ENCODE peak calls at places on chromosomes 12 and 14, in nine cellular contexts. One of them, this sample, is unnamed.

GRCh38 chr14:68137704-68138619 is 318.4 kb downstream of the RAD51B start:
- DNase-seq in GM12892: no peak
- DNase-seq in NB4: peak; percentile 17
- DNase-seq in neuronal stem cell: peak; percentile 82
- DNase-seq in amygdala: no peak
- DNase-seq in H9: peak; percentile 96
- DNase-seq in DMS153: no peak
- DNase-seq in NK-92 treated with Interleukin-12 subunit alpha and Interleukin-12 subunit beta, amount 100 ng/mL, for 24 hours: no peak
- DNase-seq in GDM1: no peak
- DNase-seq in this sample: no peak

GRCh38 chr12:124759841-124760508 is 103.7 kb downstream of the SCARB1 start:
- DNase-seq in amygdala: no peak
- DNase-seq in GM12892: no peak
- DNase-seq in NK-92 treated with Interleukin-12 subunit alpha and Interleukin-12 subunit beta, amount 100 ng/mL, for 24 hours: no peak
- DNase-seq in neuronal stem cell: no peak
- DNase-seq in DMS153: no peak
- DNase-seq in GDM1: peak; percentile 32
- DNase-seq in H9: no peak
- DNase-seq in NB4: no peak
- DNase-seq in this sample: peak; percentile 50

GRCh38 chr14:73293782-73294781 is 56.8 kb downstream of the PAPLN start:
- DNase-seq in NB4: no peak
- DNase-seq in GDM1: no peak
- DNase-seq in GM12892: no peak
- DNase-seq in H9: no peak
- DNase-seq in NK-92 treated with Interleukin-12 subunit alpha and Interleukin-12 subunit beta, amount 100 ng/mL, for 24 hours: no peak
- DNase-seq in amygdala: no peak
- DNase-seq in DMS153: no peak
- DNase-seq in neuronal stem cell: no peak
- DNase-seq in this sample: no peak

GRCh38 chr12:48824112-48824511 is 5.8 kb downstream of the CACNB3 start:
- DNase-seq in amygdala: no peak
- DNase-seq in H9: peak; percentile 92
- DNase-seq in neuronal stem cell: no peak
- DNase-seq in GDM1: no peak
- DNase-seq in NK-92 treated with Interleukin-12 subunit alpha and Interleukin-12 subunit beta, amount 100 ng/mL, for 24 hours: no peak
- DNase-seq in DMS153: no peak
- DNase-seq in NB4: no peak
- DNase-seq in GM12892: peak; percentile 38
- DNase-seq in this sample: no peak

GRCh38 chr12:124411291-124411878 is 116.5 kb downstream of the RFLNA start:
- DNase-seq in GDM1: no peak
- DNase-seq in H9: no peak
- DNase-seq in neuronal stem cell: no peak
- DNase-seq in NK-92 treated with Interleukin-12 subunit alpha and Interleukin-12 subunit beta, amount 100 ng/mL, for 24 hours: no peak
- DNase-seq in NB4: no peak
- DNase-seq in DMS153: no peak
- DNase-seq in amygdala: no peak
- DNase-seq in GM12892: no peak
- DNase-seq in this sample: no peak

GRCh38 chr14:51818748-51819386 is 41.5 kb upstream of the GNG2 start:
- DNase-seq in GDM1: no peak
- DNase-seq in DMS153: peak; percentile 49
- DNase-seq in NK-92 treated with Interleukin-12 subunit alpha and Interleukin-12 subunit beta, amount 100 ng/mL, for 24 hours: no peak
- DNase-seq in GM12892: no peak
- DNase-seq in amygdala: no peak
- DNase-seq in NB4: no peak
- DNase-seq in H9: no peak
- DNase-seq in neuronal stem cell: no peak
- DNase-seq in this sample: no peak

GRCh38 chr14:36070056-36071043 is 106.2 kb downstream of the PTCSC3 start:
- DNase-seq in H9: peak; percentile 78
- DNase-seq in GM12892: no peak
- DNase-seq in GDM1: peak; percentile 25
- DNase-seq in DMS153: peak; percentile 74
- DNase-seq in amygdala: peak; percentile 2
- DNase-seq in neuronal stem cell: peak; percentile 56
- DNase-seq in NK-92 treated with Interleukin-12 subunit alpha and Interleukin-12 subunit beta, amount 100 ng/mL, for 24 hours: peak; percentile 28
- DNase-seq in NB4: peak; percentile 63
- DNase-seq in this sample: peak; percentile 24

GRCh38 chr12:304815-305214 is 42.2 kb upstream of the SLC6A13 start:
- DNase-seq in GM12892: no peak
- DNase-seq in NB4: no peak
- DNase-seq in DMS153: no peak
- DNase-seq in neuronal stem cell: no peak
- DNase-seq in amygdala: no peak
- DNase-seq in GDM1: no peak
- DNase-seq in NK-92 treated with Interleukin-12 subunit alpha and Interleukin-12 subunit beta, amount 100 ng/mL, for 24 hours: no peak
- DNase-seq in H9: no peak
- DNase-seq in this sample: no peak

GRCh38 chr12:76399040-76399439 is 50.8 kb upstream of the BBS10 start:
- DNase-seq in neuronal stem cell: no peak
- DNase-seq in DMS153: no peak
- DNase-seq in GM12892: no peak
- DNase-seq in NK-92 treated with Interleukin-12 subunit alpha and Interleukin-12 subunit beta, amount 100 ng/mL, for 24 hours: no peak
- DNase-seq in H9: no peak
- DNase-seq in amygdala: no peak
- DNase-seq in NB4: no peak
- DNase-seq in GDM1: no peak
- DNase-seq in this sample: no peak

GRCh38 chr12:43893670-43894069 is 57.8 kb downstream of the TMEM117 start:
- DNase-seq in H9: no peak
- DNase-seq in NK-92 treated with Interleukin-12 subunit alpha and Interleukin-12 subunit beta, amount 100 ng/mL, for 24 hours: no peak
- DNase-seq in DMS153: no peak
- DNase-seq in GDM1: no peak
- DNase-seq in neuronal stem cell: no peak
- DNase-seq in GM12892: no peak
- DNase-seq in amygdala: no peak
- DNase-seq in NB4: no peak
- DNase-seq in this sample: no peak

GRCh38 chr14:70567791-70568190 is 32.7 kb downstream of the MED6 start:
- DNase-seq in H9: peak; percentile 68
- DNase-seq in GM12892: no peak
- DNase-seq in neuronal stem cell: no peak
- DNase-seq in DMS153: peak; percentile 18
- DNase-seq in NB4: peak; percentile 54
- DNase-seq in NK-92 treated with Interleukin-12 subunit alpha and Interleukin-12 subunit beta, amount 100 ng/mL, for 24 hours: no peak
- DNase-seq in amygdala: no peak
- DNase-seq in GDM1: peak; percentile 5
- DNase-seq in this sample: no peak

GRCh38 chr14:95065411-95065810 is 91.9 kb downstream of the DICER1 start:
- DNase-seq in GDM1: no peak
- DNase-seq in DMS153: no peak
- DNase-seq in NB4: no peak
- DNase-seq in amygdala: no peak
- DNase-seq in NK-92 treated with Interleukin-12 subunit alpha and Interleukin-12 subunit beta, amount 100 ng/mL, for 24 hours: no peak
- DNase-seq in neuronal stem cell: no peak
- DNase-seq in H9: no peak
- DNase-seq in GM12892: no peak
- DNase-seq in this sample: no peak

GRCh38 chr12:62597253-62597652 is 130.6 kb downstream of the MON2 start:
- DNase-seq in DMS153: no peak
- DNase-seq in GDM1: no peak
- DNase-seq in amygdala: no peak
- DNase-seq in NB4: no peak
- DNase-seq in NK-92 treated with Interleukin-12 subunit alpha and Interleukin-12 subunit beta, amount 100 ng/mL, for 24 hours: no peak
- DNase-seq in neuronal stem cell: no peak
- DNase-seq in H9: no peak
- DNase-seq in GM12892: no peak
- DNase-seq in this sample: no peak

GRCh38 chr12:124910561-124911478 is 3.6 kb downstream of the UBC start:
- DNase-seq in H9: no peak
- DNase-seq in NK-92 treated with Interleukin-12 subunit alpha and Interleukin-12 subunit beta, amount 100 ng/mL, for 24 hours: no peak
- DNase-seq in amygdala: no peak
- DNase-seq in DMS153: no peak
- DNase-seq in NB4: peak; percentile 22
- DNase-seq in GDM1: no peak
- DNase-seq in GM12892: no peak
- DNase-seq in neuronal stem cell: no peak
- DNase-seq in this sample: no peak

GRCh38 chr14:72894623-72895378 is 900 bp upstream of the DPF3 start:
- DNase-seq in NB4: no peak
- DNase-seq in GM12892: no peak
- DNase-seq in H9: peak; percentile 59
- DNase-seq in DMS153: no peak
- DNase-seq in neuronal stem cell: peak; percentile 44
- DNase-seq in GDM1: no peak
- DNase-seq in NK-92 treated with Interleukin-12 subunit alpha and Interleukin-12 subunit beta, amount 100 ng/mL, for 24 hours: no peak
- DNase-seq in amygdala: no peak
- DNase-seq in this sample: peak; percentile 24

GRCh38 chr14:61603736-61604135 is 91.6 kb upstream of the HIF1A start:
- DNase-seq in neuronal stem cell: no peak
- DNase-seq in amygdala: no peak
- DNase-seq in NK-92 treated with Interleukin-12 subunit alpha and Interleukin-12 subunit beta, amount 100 ng/mL, for 24 hours: no peak
- DNase-seq in GDM1: no peak
- DNase-seq in NB4: peak; percentile 60
- DNase-seq in GM12892: no peak
- DNase-seq in H9: no peak
- DNase-seq in DMS153: no peak
- DNase-seq in this sample: no peak

GRCh38 chr12:132395192-132395907 is 66.0 kb upstream of the GALNT9 start:
- DNase-seq in DMS153: no peak
- DNase-seq in H9: no peak
- DNase-seq in neuronal stem cell: no peak
- DNase-seq in amygdala: no peak
- DNase-seq in NB4: no peak
- DNase-seq in GDM1: no peak
- DNase-seq in NK-92 treated with Interleukin-12 subunit alpha and Interleukin-12 subunit beta, amount 100 ng/mL, for 24 hours: no peak
- DNase-seq in GM12892: no peak
- DNase-seq in this sample: no peak

GRCh38 chr14:74973003-74973614 is 17.7 kb upstream of the PGF start:
- DNase-seq in amygdala: no peak
- DNase-seq in GDM1: peak; percentile 58
- DNase-seq in NB4: peak; percentile 74
- DNase-seq in NK-92 treated with Interleukin-12 subunit alpha and Interleukin-12 subunit beta, amount 100 ng/mL, for 24 hours: no peak
- DNase-seq in GM12892: no peak
- DNase-seq in DMS153: peak; percentile 60
- DNase-seq in H9: no peak
- DNase-seq in neuronal stem cell: no peak
- DNase-seq in this sample: peak; percentile 78

GRCh38 chr12:104520242-104520900 is 63.6 kb downstream of the CHST11 start:
- DNase-seq in neuronal stem cell: no peak
- DNase-seq in DMS153: peak; percentile 74
- DNase-seq in NK-92 treated with Interleukin-12 subunit alpha and Interleukin-12 subunit beta, amount 100 ng/mL, for 24 hours: no peak
- DNase-seq in NB4: peak; percentile 88
- DNase-seq in amygdala: no peak
- DNase-seq in GDM1: no peak
- DNase-seq in H9: no peak
- DNase-seq in GM12892: no peak
- DNase-seq in this sample: no peak

GRCh38 chr14:44803239-44803905 is 158.4 kb downstream of the KLHL28 start:
- DNase-seq in H9: no peak
- DNase-seq in GM12892: no peak
- DNase-seq in neuronal stem cell: peak; percentile 52
- DNase-seq in amygdala: no peak
- DNase-seq in NK-92 treated with Interleukin-12 subunit alpha and Interleukin-12 subunit beta, amount 100 ng/mL, for 24 hours: no peak
- DNase-seq in DMS153: peak; percentile 47
- DNase-seq in GDM1: no peak
- DNase-seq in NB4: peak; percentile 70
- DNase-seq in this sample: no peak

GRCh38 chr12:47740536-47741339 is 15.4 kb upstream of the ENDOU start:
- DNase-seq in NB4: no peak
- DNase-seq in GDM1: no peak
- DNase-seq in H9: no peak
- DNase-seq in NK-92 treated with Interleukin-12 subunit alpha and Interleukin-12 subunit beta, amount 100 ng/mL, for 24 hours: no peak
- DNase-seq in DMS153: no peak
- DNase-seq in GM12892: no peak
- DNase-seq in amygdala: no peak
- DNase-seq in neuronal stem cell: no peak
- DNase-seq in this sample: no peak

GRCh38 chr12:71045781-71046180 is 112.0 kb downstream of the TSPAN8 start:
- DNase-seq in H9: no peak
- DNase-seq in GDM1: no peak
- DNase-seq in neuronal stem cell: no peak
- DNase-seq in NK-92 treated with Interleukin-12 subunit alpha and Interleukin-12 subunit beta, amount 100 ng/mL, for 24 hours: no peak
- DNase-seq in NB4: no peak
- DNase-seq in GM12892: no peak
- DNase-seq in amygdala: no peak
- DNase-seq in DMS153: no peak
- DNase-seq in this sample: no peak

GRCh38 chr14:59836116-59836515 is 34.5 kb downstream of the RTN1 start:
- DNase-seq in NK-92 treated with Interleukin-12 subunit alpha and Interleukin-12 subunit beta, amount 100 ng/mL, for 24 hours: no peak
- DNase-seq in GM12892: no peak
- DNase-seq in GDM1: no peak
- DNase-seq in amygdala: no peak
- DNase-seq in DMS153: no peak
- DNase-seq in neuronal stem cell: no peak
- DNase-seq in H9: no peak
- DNase-seq in NB4: no peak
- DNase-seq in this sample: no peak

GRCh38 chr12:44589697-44590096 is 286.4 kb downstream of the NELL2 start:
- DNase-seq in GDM1: no peak
- DNase-seq in H9: no peak
- DNase-seq in amygdala: no peak
- DNase-seq in NB4: no peak
- DNase-seq in NK-92 treated with Interleukin-12 subunit alpha and Interleukin-12 subunit beta, amount 100 ng/mL, for 24 hours: no peak
- DNase-seq in neuronal stem cell: no peak
- DNase-seq in DMS153: no peak
- DNase-seq in GM12892: no peak
- DNase-seq in this sample: no peak

GRCh38 chr12:18971932-18972331 is 157.6 kb upstream of the PLEKHA5 start:
- DNase-seq in amygdala: no peak
- DNase-seq in NB4: no peak
- DNase-seq in NK-92 treated with Interleukin-12 subunit alpha and Interleukin-12 subunit beta, amount 100 ng/mL, for 24 hours: no peak
- DNase-seq in GDM1: no peak
- DNase-seq in H9: no peak
- DNase-seq in neuronal stem cell: no peak
- DNase-seq in DMS153: no peak
- DNase-seq in GM12892: no peak
- DNase-seq in this sample: no peak

GRCh38 chr12:54591001-54591591 is 2.6 kb upstream of the PPP1R1A start:
- DNase-seq in H9: no peak
- DNase-seq in neuronal stem cell: no peak
- DNase-seq in amygdala: no peak
- DNase-seq in DMS153: no peak
- DNase-seq in GM12892: no peak
- DNase-seq in NK-92 treated with Interleukin-12 subunit alpha and Interleukin-12 subunit beta, amount 100 ng/mL, for 24 hours: no peak
- DNase-seq in NB4: no peak
- DNase-seq in GDM1: no peak
- DNase-seq in this sample: no peak

GRCh38 chr12:89574736-89575208 is 48.9 kb upstream of the POC1B start:
- DNase-seq in H9: no peak
- DNase-seq in GDM1: peak; percentile 40
- DNase-seq in NB4: peak; percentile 88
- DNase-seq in GM12892: no peak
- DNase-seq in NK-92 treated with Interleukin-12 subunit alpha and Interleukin-12 subunit beta, amount 100 ng/mL, for 24 hours: no peak
- DNase-seq in neuronal stem cell: peak; percentile 9
- DNase-seq in amygdala: no peak
- DNase-seq in DMS153: no peak
- DNase-seq in this sample: no peak

GRCh38 chr12:72612171-72612570 is 340.0 kb downstream of the TRHDE start:
- DNase-seq in GDM1: no peak
- DNase-seq in amygdala: no peak
- DNase-seq in NK-92 treated with Interleukin-12 subunit alpha and Interleukin-12 subunit beta, amount 100 ng/mL, for 24 hours: no peak
- DNase-seq in GM12892: no peak
- DNase-seq in neuronal stem cell: no peak
- DNase-seq in NB4: no peak
- DNase-seq in DMS153: no peak
- DNase-seq in H9: peak; percentile 73
- DNase-seq in this sample: no peak

GRCh38 chr14:32728526-32728925 is 210.2 kb upstream of the NPAS3 start:
- DNase-seq in H9: no peak
- DNase-seq in DMS153: no peak
- DNase-seq in neuronal stem cell: no peak
- DNase-seq in amygdala: no peak
- DNase-seq in NB4: no peak
- DNase-seq in GM12892: no peak
- DNase-seq in NK-92 treated with Interleukin-12 subunit alpha and Interleukin-12 subunit beta, amount 100 ng/mL, for 24 hours: no peak
- DNase-seq in GDM1: no peak
- DNase-seq in this sample: no peak

GRCh38 chr14:51518681-51519080 is 133.0 kb upstream of the FRMD6 start:
- DNase-seq in amygdala: no peak
- DNase-seq in GM12892: no peak
- DNase-seq in GDM1: no peak
- DNase-seq in NB4: no peak
- DNase-seq in H9: no peak
- DNase-seq in neuronal stem cell: no peak
- DNase-seq in NK-92 treated with Interleukin-12 subunit alpha and Interleukin-12 subunit beta, amount 100 ng/mL, for 24 hours: no peak
- DNase-seq in DMS153: no peak
- DNase-seq in this sample: no peak

GRCh38 chr14:46820291-46820690 is 168.7 kb upstream of the RPL10L start:
- DNase-seq in amygdala: no peak
- DNase-seq in DMS153: no peak
- DNase-seq in neuronal stem cell: no peak
- DNase-seq in NK-92 treated with Interleukin-12 subunit alpha and Interleukin-12 subunit beta, amount 100 ng/mL, for 24 hours: no peak
- DNase-seq in H9: peak; percentile 38
- DNase-seq in GDM1: no peak
- DNase-seq in NB4: no peak
- DNase-seq in GM12892: no peak
- DNase-seq in this sample: no peak